ENCODE peak calls at places on chromosomes 11 and 22, in six cellular contexts. One of them, this sample, is unnamed.

GRCh38 chr11:118155781-118156530 is 3.3 kb upstream of the SCN4B start:
- DNase-seq in endodermal cell: no peak
- DNase-seq in stimulated activated CD4-positive, alpha-beta T cell treated with anti-CD3 and anti-CD28 coated beads, Interleukin-12 subunit alpha, Interleukin-12 subunit beta, amount 100 ng/mL, for 48 hours: no peak
- DNase-seq in amygdala: no peak
- DNase-seq in neural crest cell: no peak
- DNase-seq in transverse colon: no peak
- DNase-seq in this sample: no peak

GRCh38 chr22:25176175-25176574 is 23.5 kb upstream of the CRYBB3 start:
- DNase-seq in transverse colon: no peak
- DNase-seq in neural crest cell: no peak
- DNase-seq in endodermal cell: no peak
- DNase-seq in amygdala: no peak
- DNase-seq in stimulated activated CD4-positive, alpha-beta T cell treated with anti-CD3 and anti-CD28 coated beads, Interleukin-12 subunit alpha, Interleukin-12 subunit beta, amount 100 ng/mL, for 48 hours: no peak
- DNase-seq in this sample: no peak

GRCh38 chr22:44360686-44361381 is 48.1 kb upstream of the SHISAL1 start:
- DNase-seq in neural crest cell: no peak
- DNase-seq in stimulated activated CD4-positive, alpha-beta T cell treated with anti-CD3 and anti-CD28 coated beads, Interleukin-12 subunit alpha, Interleukin-12 subunit beta, amount 100 ng/mL, for 48 hours: no peak
- DNase-seq in amygdala: no peak
- DNase-seq in endodermal cell: peak
- DNase-seq in transverse colon: peak
- DNase-seq in this sample: peak

GRCh38 chr22:50008151-50009040 is 4.2 kb downstream of the IL17REL start:
- DNase-seq in neural crest cell: no peak
- DNase-seq in stimulated activated CD4-positive, alpha-beta T cell treated with anti-CD3 and anti-CD28 coated beads, Interleukin-12 subunit alpha, Interleukin-12 subunit beta, amount 100 ng/mL, for 48 hours: no peak
- DNase-seq in transverse colon: peak
- DNase-seq in amygdala: no peak
- DNase-seq in endodermal cell: peak
- DNase-seq in this sample: peak

GRCh38 chr11:35907648-35908431 is 36.0 kb upstream of the LDLRAD3 start:
- DNase-seq in neural crest cell: no peak
- DNase-seq in endodermal cell: no peak
- DNase-seq in amygdala: no peak
- DNase-seq in transverse colon: no peak
- DNase-seq in stimulated activated CD4-positive, alpha-beta T cell treated with anti-CD3 and anti-CD28 coated beads, Interleukin-12 subunit alpha, Interleukin-12 subunit beta, amount 100 ng/mL, for 48 hours: no peak
- DNase-seq in this sample: no peak

GRCh38 chr11:130642994-130643393 is 194.5 kb downstream of the ADAMTS15 start:
- DNase-seq in neural crest cell: no peak
- DNase-seq in stimulated activated CD4-positive, alpha-beta T cell treated with anti-CD3 and anti-CD28 coated beads, Interleukin-12 subunit alpha, Interleukin-12 subunit beta, amount 100 ng/mL, for 48 hours: no peak
- DNase-seq in endodermal cell: peak
- DNase-seq in amygdala: no peak
- DNase-seq in transverse colon: no peak
- DNase-seq in this sample: no peak

GRCh38 chr22:17792289-17792688 is 18.0 kb upstream of the BID start:
- DNase-seq in endodermal cell: peak
- DNase-seq in stimulated activated CD4-positive, alpha-beta T cell treated with anti-CD3 and anti-CD28 coated beads, Interleukin-12 subunit alpha, Interleukin-12 subunit beta, amount 100 ng/mL, for 48 hours: no peak
- DNase-seq in transverse colon: no peak
- DNase-seq in neural crest cell: no peak
- DNase-seq in amygdala: no peak
- DNase-seq in this sample: no peak

GRCh38 chr22:50656122-50657070 is 16.2 kb upstream of the SHANK3 start:
- DNase-seq in stimulated activated CD4-positive, alpha-beta T cell treated with anti-CD3 and anti-CD28 coated beads, Interleukin-12 subunit alpha, Interleukin-12 subunit beta, amount 100 ng/mL, for 48 hours: no peak
- DNase-seq in endodermal cell: no peak
- DNase-seq in amygdala: no peak
- DNase-seq in transverse colon: no peak
- DNase-seq in neural crest cell: no peak
- DNase-seq in this sample: peak

GRCh38 chr22:39090426-39091064 is 6.5 kb upstream of the APOBEC3H start:
- DNase-seq in neural crest cell: no peak
- DNase-seq in endodermal cell: no peak
- DNase-seq in transverse colon: peak
- DNase-seq in amygdala: no peak
- DNase-seq in stimulated activated CD4-positive, alpha-beta T cell treated with anti-CD3 and anti-CD28 coated beads, Interleukin-12 subunit alpha, Interleukin-12 subunit beta, amount 100 ng/mL, for 48 hours: peak
- DNase-seq in this sample: peak

GRCh38 chr22:48949375-48950149 is 878.1 kb downstream of the BRD1 start:
- DNase-seq in stimulated activated CD4-positive, alpha-beta T cell treated with anti-CD3 and anti-CD28 coated beads, Interleukin-12 subunit alpha, Interleukin-12 subunit beta, amount 100 ng/mL, for 48 hours: no peak
- DNase-seq in neural crest cell: no peak
- DNase-seq in transverse colon: peak
- DNase-seq in endodermal cell: no peak
- DNase-seq in amygdala: no peak
- DNase-seq in this sample: no peak

GRCh38 chr11:4480577-4481539 is 1.6 kb upstream of the OR52K1 start:
- DNase-seq in stimulated activated CD4-positive, alpha-beta T cell treated with anti-CD3 and anti-CD28 coated beads, Interleukin-12 subunit alpha, Interleukin-12 subunit beta, amount 100 ng/mL, for 48 hours: no peak
- DNase-seq in transverse colon: no peak
- DNase-seq in neural crest cell: no peak
- DNase-seq in endodermal cell: no peak
- DNase-seq in amygdala: no peak
- DNase-seq in this sample: no peak

GRCh38 chr11:70628881-70629844 is 230.8 kb downstream of the CTTN start:
- DNase-seq in stimulated activated CD4-positive, alpha-beta T cell treated with anti-CD3 and anti-CD28 coated beads, Interleukin-12 subunit alpha, Interleukin-12 subunit beta, amount 100 ng/mL, for 48 hours: no peak
- DNase-seq in neural crest cell: no peak
- DNase-seq in transverse colon: peak
- DNase-seq in amygdala: no peak
- DNase-seq in endodermal cell: no peak
- DNase-seq in this sample: peak

GRCh38 chr11:2097356-2097997 is 41.7 kb downstream of the IGF2 start:
- DNase-seq in amygdala: no peak
- DNase-seq in neural crest cell: peak
- DNase-seq in transverse colon: peak
- DNase-seq in endodermal cell: peak
- DNase-seq in stimulated activated CD4-positive, alpha-beta T cell treated with anti-CD3 and anti-CD28 coated beads, Interleukin-12 subunit alpha, Interleukin-12 subunit beta, amount 100 ng/mL, for 48 hours: no peak
- DNase-seq in this sample: peak

GRCh38 chr22:47164514-47165337 is 402.3 kb downstream of the TBC1D22A start:
- DNase-seq in amygdala: no peak
- DNase-seq in endodermal cell: peak
- DNase-seq in neural crest cell: peak
- DNase-seq in transverse colon: peak
- DNase-seq in stimulated activated CD4-positive, alpha-beta T cell treated with anti-CD3 and anti-CD28 coated beads, Interleukin-12 subunit alpha, Interleukin-12 subunit beta, amount 100 ng/mL, for 48 hours: no peak
- DNase-seq in this sample: no peak

GRCh38 chr11:562046-562645 is 1.4 kb downstream of the RASSF7 start:
- DNase-seq in neural crest cell: no peak
- DNase-seq in stimulated activated CD4-positive, alpha-beta T cell treated with anti-CD3 and anti-CD28 coated beads, Interleukin-12 subunit alpha, Interleukin-12 subunit beta, amount 100 ng/mL, for 48 hours: no peak
- DNase-seq in transverse colon: no peak
- DNase-seq in amygdala: no peak
- DNase-seq in endodermal cell: no peak
- DNase-seq in this sample: no peak

This sample was measured in upper lobe of left lung.